ENCODE peak calls at places on chromosomes 2 and 18, in eight cellular contexts. P, X, O, S, T, J, R and E are unnamed samples.

GRCh38 chr18:22174341-22175148 is 5.2 kb downstream of the GATA6 start:
- DNase-seq in J (no peak), T (no peak), S (no peak), O (no peak), R (no peak), P (no peak), X (no peak), E (no peak)

GRCh38 chr2:100744589-100744988 is 75.3 kb upstream of the NPAS2 start:
- DNase-seq in R (peak), J (no peak), T (no peak), O (no peak), S (no peak), P (no peak), X (peak), E (no peak)

GRCh38 chr2:191811807-191812602 is 34.9 kb downstream of the CAVIN2 start:
- DNase-seq in T (peak), O (peak), P (peak), J (no peak), X (peak), S (no peak), R (peak), E (peak)

GRCh38 chr2:55827855-55828254 is 95.7 kb downstream of the EFEMP1 start:
- DNase-seq in T (no peak), X (peak), R (peak), O (no peak), S (no peak), J (no peak), P (no peak), E (no peak)

GRCh38 chr2:120917876-120918275 is 182.2 kb downstream of the GLI2 start:
- DNase-seq in T (no peak), R (no peak), O (no peak), P (no peak), S (peak), J (no peak), X (peak), E (no peak)

GRCh38 chr2:151183072-151183580 is 78.5 kb downstream of the RBM43 start:
- DNase-seq in T (no peak), S (no peak), O (no peak), J (no peak), X (no peak), R (no peak), P (no peak), E (no peak)

GRCh38 chr2:43424262-43425207 is 171.3 kb downstream of the THADA start:
- DNase-seq in S (no peak), T (no peak), J (no peak), P (no peak), X (no peak), O (no peak), R (peak), E (no peak)

GRCh38 chr18:44802508-44802907 is 121.8 kb downstream of the SETBP1 start:
- DNase-seq in S (no peak), R (no peak), J (no peak), O (no peak), T (no peak), X (peak), P (no peak), E (no peak)

GRCh38 chr2:173462908-173463840 is 108.5 kb downstream of the CDCA7 start:
- DNase-seq in R (no peak), X (no peak), P (no peak), S (no peak), J (no peak), O (no peak), T (no peak), E (no peak)

GRCh38 chr2:70087703-70088507 is 628 bp downstream of the PCBP1 start:
- DNase-seq in X (peak), R (peak), P (peak), J (peak), O (peak), S (peak), T (peak), E (no peak)

GRCh38 chr2:11915650-11916049 is 169.2 kb downstream of the LPIN1 start:
- DNase-seq in X (no peak), R (no peak), T (no peak), O (no peak), S (no peak), J (no peak), P (no peak), E (no peak)

GRCh38 chr18:48939368-48940097 is 11.2 kb downstream of the SMAD7 start:
- DNase-seq in S (no peak), J (no peak), X (no peak), T (no peak), R (no peak), O (no peak), P (no peak), E (no peak)

GRCh38 chr2:119190726-119191125 is 32.2 kb upstream of the C1QL2 start:
- DNase-seq in S (no peak), T (no peak), O (no peak), X (no peak), J (no peak), P (no peak), R (no peak), E (no peak)

GRCh38 chr2:196652869-196653268 is 13.4 kb downstream of the CCDC150 start:
- DNase-seq in S (no peak), J (no peak), R (no peak), P (no peak), O (no peak), X (no peak), T (no peak), E (no peak)

GRCh38 chr2:54456526-54457325 is 599 bp downstream of the SPTBN1 start:
- DNase-seq in O (no peak), R (peak), J (no peak), P (peak), X (peak), T (no peak), S (peak), E (no peak)

GRCh38 chr2:201171259-201171814 is 11.6 kb upstream of the CASP10 start:
- DNase-seq in P (no peak), J (no peak), X (no peak), R (no peak), O (no peak), T (no peak), S (no peak), E (no peak)

GRCh38 chr2:109085912-109086742 is 42.9 kb upstream of the SH3RF3 start:
- DNase-seq in S (no peak), X (no peak), T (peak), J (peak), R (no peak), O (no peak), P (no peak), E (no peak)

GRCh38 chr18:68779169-68779568 is 18.7 kb upstream of the CCDC102B start:
- DNase-seq in J (no peak), S (no peak), X (peak), O (no peak), P (no peak), T (no peak), R (peak), E (no peak)

GRCh38 chr2:107648781-107649413 is 177.8 kb upstream of the RGPD4 start:
- DNase-seq in S (no peak), J (no peak), O (no peak), T (no peak), P (no peak), R (peak), X (no peak), E (no peak)

GRCh38 chr2:63023444-63023843 is 27.2 kb upstream of the OTX1 start:
- DNase-seq in X (peak), P (no peak), O (no peak), T (no peak), J (no peak), R (peak), S (no peak), E (no peak)

GRCh38 chr2:2183135-2183534 is 147.9 kb downstream of the MYT1L start:
- DNase-seq in S (no peak), O (no peak), X (no peak), R (no peak), J (no peak), T (no peak), P (no peak), E (no peak)

GRCh38 chr18:21433436-21433835 is 167.1 kb downstream of the ESCO1 start:
- DNase-seq in J (no peak), T (no peak), R (no peak), X (no peak), S (no peak), O (no peak), P (no peak), E (no peak)

GRCh38 chr2:88500691-88501090 is 48.2 kb upstream of the FOXI3 start:
- DNase-seq in O (no peak), T (no peak), S (no peak), J (peak), R (no peak), P (no peak), X (no peak), E (no peak)

GRCh38 chr2:67514515-67514914 is 117.4 kb downstream of the ETAA1 start:
- DNase-seq in X (peak), O (no peak), P (no peak), T (no peak), S (no peak), R (peak), J (no peak), E (no peak)

GRCh38 chr2:216170362-216170761 is 61.2 kb downstream of the XRCC5 start:
- DNase-seq in P (no peak), R (no peak), O (no peak), X (no peak), S (no peak), J (no peak), T (no peak), E (no peak)

GRCh38 chr2:223772363-223772762 is 65.0 kb downstream of the AP1S3 start:
- DNase-seq in T (no peak), O (no peak), R (no peak), S (no peak), X (no peak), P (no peak), J (no peak), E (no peak)

GRCh38 chr2:119290859-119291587 is 67.4 kb downstream of the STEAP3 start:
- DNase-seq in O (peak), X (peak), S (no peak), R (peak), P (peak), J (peak), T (peak), E (peak)

GRCh38 chr2:240014327-240014726 is 10.8 kb downstream of the NDUFA10 start:
- DNase-seq in R (no peak), P (no peak), S (no peak), T (no peak), O (no peak), J (no peak), X (no peak), E (no peak)

GRCh38 chr18:25516121-25516520 is 164.2 kb upstream of the ZNF521 start:
- DNase-seq in X (no peak), S (no peak), O (no peak), P (no peak), T (no peak), J (no peak), R (no peak), E (no peak)

GRCh38 chr2:171735991-171736710 is 48.9 kb downstream of the DYNC1I2 start:
- DNase-seq in O (no peak), X (no peak), R (no peak), P (no peak), S (no peak), J (no peak), T (no peak), E (no peak)

GRCh38 chr2:28045676-28046351 is 155.3 kb downstream of the BABAM2 start:
- DNase-seq in T (no peak), J (no peak), P (no peak), R (peak), O (no peak), S (no peak), X (no peak), E (no peak)

GRCh38 chr2:54084600-54084999 is 30.8 kb upstream of the ACYP2 start:
- DNase-seq in O (no peak), T (no peak), R (peak), J (no peak), S (no peak), X (peak), P (no peak), E (no peak)

GRCh38 chr2:12890481-12890980 is 173.8 kb downstream of the TRIB2 start:
- DNase-seq in R (no peak), X (no peak), P (no peak), T (no peak), J (no peak), O (no peak), S (no peak), E (no peak)

GRCh38 chr2:43040084-43040854 is 186.1 kb downstream of the ZFP36L2 start:
- DNase-seq in P (no peak), S (peak), R (no peak), O (no peak), T (no peak), J (peak), X (no peak), E (no peak)

GRCh38 chr2:235611756-235612155 is 117.9 kb downstream of the AGAP1 start:
- DNase-seq in R (no peak), P (no peak), J (no peak), T (no peak), X (no peak), S (no peak), O (no peak), E (no peak)

GRCh38 chr18:37487400-37487831 is 78.2 kb downstream of the CELF4 start:
- DNase-seq in R (no peak), X (no peak), S (no peak), J (no peak), P (no peak), O (no peak), T (no peak), E (no peak)

GRCh38 chr2:232439758-232440135 is 16.2 kb upstream of the ALPI start:
- DNase-seq in T (no peak), X (no peak), R (no peak), O (no peak), S (peak), P (no peak), J (no peak), E (no peak)
- TF ChIP-seq CTCF in T (peak), X (no peak), R (peak), O (no peak), S (no peak), P (peak), J (no peak), E (no peak)

GRCh38 chr2:20093263-20094141 is 42.1 kb upstream of the LAPTM4A start:
- DNase-seq in T (no peak), R (peak), S (no peak), X (peak), J (no peak), P (peak), O (no peak), E (no peak)
- TF ChIP-seq CTCF in T (peak), R (peak), S (peak), X (peak), J (no peak), P (peak), O (no peak), E (no peak)

DNA sequence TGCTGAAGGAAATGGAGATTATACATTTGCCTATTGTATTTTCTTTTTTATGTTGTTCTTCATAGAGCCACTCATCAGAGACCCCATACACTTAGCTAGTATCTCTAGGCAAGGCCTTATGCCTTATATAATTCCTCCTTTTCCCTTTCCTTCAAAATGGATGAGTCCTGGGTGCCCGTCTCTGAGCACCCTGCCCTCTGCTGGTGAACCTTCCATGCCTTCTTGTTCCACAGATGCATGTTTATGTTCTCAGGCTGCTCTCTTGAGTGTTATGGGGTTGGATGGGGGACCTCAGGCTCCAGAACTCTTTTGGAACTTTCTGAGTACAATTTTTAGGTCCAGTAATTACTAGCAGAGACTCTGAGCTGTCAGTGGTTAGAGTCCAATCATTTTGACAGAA is 368.6 kb upstream of the SPRED2 start:
- DNase-seq in S (no peak), J (no peak), T (no peak), X (peak), P (no peak), R (peak), O (no peak), E (no peak)
- TF ChIP-seq CTCF in S (no peak), J (no peak), T (no peak), X (peak), P (no peak), R (peak), O (no peak), E (no peak)

DNA sequence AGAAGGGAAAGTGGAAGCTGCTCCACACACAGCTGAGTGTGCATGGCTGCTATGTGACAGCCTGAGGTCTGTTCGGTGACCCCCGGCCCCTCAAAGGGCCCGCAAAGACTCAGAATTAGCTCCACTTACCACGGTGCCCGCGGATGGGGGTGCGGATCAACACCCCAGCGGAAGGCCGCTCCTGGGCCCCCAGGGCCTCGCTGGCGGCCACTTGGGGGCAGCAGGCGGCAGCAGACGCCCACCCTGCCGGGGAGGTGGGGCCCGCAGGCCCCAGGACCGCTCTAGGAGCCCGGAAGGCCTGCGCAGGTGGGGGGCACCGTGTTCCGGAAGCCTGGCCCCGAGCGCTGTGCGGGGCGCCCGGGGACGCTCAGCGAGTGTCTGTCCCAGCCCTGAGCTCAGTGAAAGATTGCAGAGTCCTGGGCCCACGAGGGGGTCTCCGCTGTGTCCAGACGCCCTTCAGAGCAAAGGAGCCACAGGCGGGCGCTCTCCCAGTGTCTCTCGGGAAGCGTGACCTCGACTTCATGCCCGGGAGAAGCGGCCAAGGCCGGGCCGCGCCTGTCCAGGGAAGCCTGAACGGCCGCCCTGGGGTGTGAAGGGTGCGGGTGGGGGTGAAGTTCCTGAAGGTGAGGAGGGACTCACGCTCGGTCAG is 118.6 kb downstream of the VAPA start:
- DNase-seq in R (no peak), X (no peak), T (peak), J (peak), P (no peak), S (no peak), O (no peak), E (no peak)
- TF ChIP-seq CTCF in R (peak), X (no peak), T (no peak), J (no peak), P (peak), S (peak), O (no peak), E (no peak)

DNA sequence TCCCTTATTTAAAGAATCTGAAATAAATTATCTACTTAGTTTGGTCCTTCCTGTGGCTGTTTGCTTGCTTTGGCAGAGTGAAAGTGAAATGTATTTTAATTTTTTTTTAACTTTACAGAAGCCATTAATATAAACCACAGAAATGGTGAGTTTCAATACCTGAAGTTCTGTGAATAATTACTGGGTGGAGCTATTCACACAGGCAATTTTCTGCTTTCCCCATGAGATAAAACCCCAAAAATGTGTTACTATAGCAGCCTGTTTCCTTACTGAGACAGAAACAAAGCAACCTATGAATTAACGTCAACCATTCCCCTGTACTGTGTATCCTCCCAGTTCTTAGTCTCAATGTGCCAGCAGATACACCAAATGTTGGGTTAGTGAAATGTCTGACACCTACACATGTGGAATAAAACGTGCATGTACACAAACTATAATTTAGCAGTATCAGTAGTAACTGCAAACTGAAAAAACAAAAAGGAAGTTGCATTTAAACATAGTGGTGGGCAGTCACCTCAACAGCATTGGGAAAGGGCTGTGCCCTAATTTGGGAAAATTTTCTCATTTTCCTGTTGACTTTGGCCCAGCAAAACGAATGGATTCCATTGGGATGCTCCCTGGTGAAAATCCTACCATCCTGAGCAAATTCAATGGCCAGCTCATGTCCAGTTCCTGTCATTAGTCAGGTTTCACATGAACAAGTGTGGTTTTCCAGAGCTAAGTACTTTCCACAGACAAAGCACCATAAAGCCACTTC is 73.1 kb upstream of the RMDN2 start:
- DNase-seq in O (no peak), T (no peak), J (no peak), P (no peak), S (no peak), X (no peak), R (no peak), E (no peak)
- TF ChIP-seq CTCF in O (no peak), T (no peak), J (no peak), P (no peak), S (no peak), X (no peak), R (no peak), E (no peak)

GRCh38 chr2:135960150-135960549 is 25.3 kb downstream of the DARS1 start:
- DNase-seq in J (no peak), T (no peak), O (no peak), R (no peak), S (no peak), X (no peak), P (no peak), E (no peak)
- TF ChIP-seq CTCF in J (no peak), T (no peak), O (no peak), R (no peak), S (no peak), X (no peak), P (no peak), E (no peak)

GRCh38 chr18:72197598-72197997 is 346.5 kb downstream of the CBLN2 start:
- DNase-seq in S (no peak), J (no peak), T (no peak), P (no peak), O (no peak), X (no peak), R (no peak), E (no peak)

DNA sequence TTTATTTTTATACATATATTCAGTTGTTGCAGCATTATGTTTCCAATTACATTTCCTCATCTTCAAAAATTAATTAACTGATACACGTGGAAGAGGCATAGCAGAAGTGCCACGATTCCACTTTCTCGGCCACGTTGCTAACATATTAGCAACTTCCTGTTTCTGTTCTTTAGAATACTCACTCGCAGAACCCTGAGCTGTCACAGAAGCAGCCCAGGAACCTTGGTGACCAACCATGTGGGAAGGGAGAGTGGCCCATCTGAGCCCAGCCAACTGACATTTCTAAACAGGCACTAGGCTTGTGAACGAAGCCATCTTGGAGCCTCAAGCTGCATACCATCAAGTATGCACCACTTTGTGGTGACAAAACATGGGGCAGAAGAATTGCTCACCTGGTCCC is 350.1 kb downstream of the CBLN2 start:
- DNase-seq in O (no peak), P (no peak), S (no peak), R (no peak), X (no peak), J (no peak), T (no peak), E (no peak)
- TF ChIP-seq CTCF in O (no peak), P (no peak), S (no peak), R (no peak), X (no peak), J (no peak), T (no peak), E (no peak)

GRCh38 chr2:219476605-219477578 is 21.8 kb upstream of the GMPPA start:
- DNase-seq in O (no peak), J (no peak), T (no peak), R (no peak), P (no peak), S (no peak), X (no peak), E (no peak)
- TF ChIP-seq CTCF in O (no peak), J (no peak), T (no peak), R (no peak), P (no peak), S (no peak), X (no peak), E (no peak)